ENCODE peak calls at places on chromosomes 11 and 22, in six cellular contexts. Z, G, X, F, W and E are unnamed samples.
A peak's percentile ranks its signal among the peaks of the same experiment; 100 is the strongest.

GRCh38 chr22:17773606-17774205 is 563 bp downstream of the BID start:
- DNase-seq in Z (peak; percentile 93), X (peak; percentile 88), W (no peak), G (no peak), F (peak; percentile 67), E (peak; percentile 68)

GRCh38 chr11:93842461-93842860 is 8.0 kb downstream of the VSTM5 start:
- DNase-seq in X (peak; percentile 25), G (no peak), W (no peak), F (no peak), Z (no peak), E (no peak)

GRCh38 chr22:48316876-48317250 is 1510.8 kb downstream of the BRD1 start:
- DNase-seq in G (no peak), Z (no peak), F (no peak), X (no peak), W (no peak), E (no peak)

GRCh38 chr11:1829039-1829820 is 5.6 kb upstream of the SYT8 start:
- DNase-seq in G (no peak), F (no peak), W (no peak), X (no peak), Z (no peak), E (peak; percentile 25)

GRCh38 chr11:3109434-3109833 is 52.2 kb upstream of the CARS1 start:
- DNase-seq in Z (peak; percentile 14), X (no peak), G (no peak), F (no peak), W (no peak), E (no peak)

GRCh38 chr11:19232910-19233503 is 7.7 kb downstream of the E2F8 start:
- DNase-seq in G (no peak), F (no peak), Z (no peak), W (no peak), X (no peak), E (no peak)

GRCh38 chr22:19958083-19959042 is 16.7 kb upstream of the TXNRD2 start:
- DNase-seq in X (no peak), F (no peak), W (no peak), G (no peak), Z (no peak), E (no peak)

GRCh38 chr22:50011447-50012200 is 941 bp downstream of the IL17REL start:
- DNase-seq in X (no peak), F (peak; percentile 45), G (no peak), Z (peak; percentile 53), W (no peak), E (peak; percentile 41)

GRCh38 chr11:8765294-8765693 is 82.7 kb downstream of the RPL27A start:
- DNase-seq in F (no peak), G (no peak), W (no peak), Z (no peak), X (no peak), E (no peak)

GRCh38 chr11:102436546-102436945 is 16.0 kb downstream of the TMEM123 start:
- DNase-seq in Z (no peak), F (no peak), X (no peak), G (no peak), W (no peak), E (no peak)

GRCh38 chr11:30585067-30585891 is 874 bp downstream of the MPPED2 start:
- DNase-seq in W (no peak), G (no peak), F (peak; percentile 25), X (no peak), Z (peak; percentile 79), E (peak; percentile 22)

GRCh38 chr11:110447897-110448522 is 18.3 kb downstream of the FDX1 start:
- DNase-seq in Z (no peak), F (no peak), W (no peak), X (no peak), G (no peak), E (no peak)

GRCh38 chr11:132142102-132142501 is 771.7 kb downstream of the NTM start:
- DNase-seq in G (no peak), Z (no peak), X (no peak), W (no peak), F (no peak), E (no peak)

GRCh38 chr11:68002943-68003845 is 703 bp downstream of the UNC93B1 start:
- DNase-seq in W (no peak), Z (peak; percentile 70), X (peak; percentile 66), F (no peak), G (no peak), E (peak; percentile 55)

GRCh38 chr11:61472282-61472681 is 36.3 kb upstream of the LRRC10B start:
- DNase-seq in F (no peak), X (no peak), Z (no peak), W (no peak), G (no peak), E (no peak)

GRCh38 chr11:30346068-30346688 is 23.3 kb downstream of the ARL14EP start:
- DNase-seq in G (no peak), Z (peak; percentile 43), X (peak; percentile 37), W (no peak), F (no peak), E (no peak)

GRCh38 chr22:47154621-47155081 is 392.2 kb downstream of the TBC1D22A start:
- DNase-seq in F (no peak), Z (peak; percentile 88), G (no peak), W (no peak), X (no peak), E (no peak)

GRCh38 chr22:38788846-38789245 is 5.1 kb downstream of the DNAL4 start:
- DNase-seq in Z (peak; percentile 55), F (no peak), W (no peak), G (no peak), X (no peak), E (no peak)

GRCh38 chr11:134785059-134785458 is 373.0 kb upstream of the B3GAT1 start:
- DNase-seq in G (no peak), Z (no peak), F (no peak), W (no peak), X (no peak), E (no peak)

GRCh38 chr11:122100222-122101080 is 15.6 kb downstream of the BLID start:
- DNase-seq in X (no peak), W (no peak), G (no peak), Z (peak; percentile 36), F (no peak), E (no peak)

DNA sequence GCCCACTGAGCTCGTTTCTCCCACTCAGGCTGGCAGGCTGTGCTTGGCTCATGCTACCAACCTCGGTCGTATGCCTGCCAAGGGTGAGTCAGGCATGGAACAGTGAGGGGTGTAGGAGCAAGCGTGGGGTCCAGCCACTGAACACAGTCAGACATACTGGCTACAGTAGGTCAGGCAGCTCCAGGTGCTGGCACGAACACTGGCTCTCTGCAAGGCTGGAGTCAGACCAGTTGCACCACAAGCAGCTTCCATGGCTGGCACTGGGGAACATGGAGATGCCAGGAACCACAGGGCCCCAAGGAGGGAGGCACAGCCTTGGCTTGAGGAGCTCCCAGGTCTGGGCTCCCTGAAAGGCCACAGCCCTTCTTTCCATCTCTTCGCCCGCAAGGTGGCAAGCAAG is 410.7 kb upstream of the KIRREL3 start:
- DNase-seq in W (no peak), G (no peak), X (no peak), F (no peak), Z (no peak), E (no peak)
- TF ChIP-seq POLR2AphosphoS5 in W (no peak), G (no peak), X (no peak), F (no peak), Z (no peak), E (no peak)

DNA sequence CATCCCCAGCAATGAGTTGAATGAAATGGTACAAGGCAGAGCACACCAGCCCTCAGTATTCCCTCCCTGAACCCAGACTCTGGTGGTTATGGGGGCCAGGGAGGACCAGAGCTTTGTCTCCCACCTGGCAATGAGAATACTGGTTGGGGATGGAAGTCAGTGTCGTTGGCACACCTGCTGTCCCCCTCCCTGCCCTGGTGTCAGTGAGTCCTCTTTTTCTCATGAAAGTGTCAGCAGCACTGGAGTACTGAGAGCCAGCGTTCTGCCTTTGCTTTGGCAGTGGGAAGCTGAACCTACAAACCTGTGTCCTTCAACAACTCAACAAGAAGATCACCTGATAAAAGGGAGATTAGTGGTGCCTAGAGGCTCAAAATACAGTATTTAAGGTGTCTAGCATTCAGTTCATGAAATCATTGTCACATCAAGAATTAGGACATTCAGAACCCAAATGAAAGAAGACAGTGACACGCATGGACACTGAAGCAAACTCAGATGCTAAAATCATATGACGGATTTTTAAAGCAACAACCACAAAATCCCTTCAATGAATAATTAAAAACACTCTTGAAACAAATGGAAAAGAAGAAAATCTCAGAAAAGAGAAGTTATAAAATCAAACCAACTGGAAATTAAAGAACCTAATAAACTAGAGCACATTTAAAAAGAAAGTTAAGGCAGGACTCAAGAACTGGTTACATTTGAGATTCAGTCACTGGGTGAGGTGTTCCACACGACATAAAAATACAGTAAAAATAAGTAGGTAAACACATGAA is 77.5 kb upstream of the VPREB1 start:
- DNase-seq in G (no peak), X (no peak), F (no peak), Z (no peak), W (no peak), E (no peak)
- TF ChIP-seq TAF1 in G (no peak), X (no peak), F (no peak), Z (no peak), W (no peak), E (no peak)

GRCh38 chr11:35146711-35147110 is 7.7 kb downstream of the CD44 start:
- DNase-seq in Z (no peak), X (no peak), F (no peak), W (no peak), G (no peak), E (no peak)
- TF ChIP-seq POLR2AphosphoS5 in Z (no peak), X (no peak), F (no peak), W (no peak), G (no peak), E (no peak)

DNA sequence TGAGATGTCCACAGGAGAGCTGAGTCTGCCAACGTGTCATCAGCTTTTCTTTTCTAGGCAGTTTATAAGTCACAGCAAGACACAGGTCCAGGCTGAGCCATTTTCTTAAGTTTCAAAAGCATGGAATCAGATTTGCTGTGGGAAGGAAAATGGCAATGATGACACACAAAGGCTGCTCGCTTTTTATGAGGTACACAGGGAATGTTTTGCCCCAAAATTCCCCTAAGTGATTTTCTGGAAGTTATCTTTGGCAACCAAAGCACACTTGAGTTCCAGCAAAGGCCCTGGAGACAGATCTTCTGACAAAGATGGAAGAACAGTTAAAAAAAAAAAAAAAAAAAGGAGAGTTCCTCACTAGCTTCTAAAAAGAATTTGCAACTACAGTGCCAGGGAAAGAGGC is 260.9 kb downstream of the LARGE1 start:
- DNase-seq in F (no peak), Z (no peak), G (no peak), W (no peak), X (no peak), E (no peak)
- TF ChIP-seq TAF1 in F (no peak), Z (no peak), G (no peak), W (no peak), X (no peak), E (no peak)

GRCh38 chr11:119029340-119030028 is 1.2 kb downstream of the SLC37A4 start:
- DNase-seq in F (no peak), G (no peak), X (peak; percentile 43), W (no peak), Z (peak; percentile 37), E (no peak)
- TF ChIP-seq POLR2AphosphoS5 in F (no peak), G (no peak), X (no peak), W (no peak), Z (no peak), E (no peak)

DNA sequence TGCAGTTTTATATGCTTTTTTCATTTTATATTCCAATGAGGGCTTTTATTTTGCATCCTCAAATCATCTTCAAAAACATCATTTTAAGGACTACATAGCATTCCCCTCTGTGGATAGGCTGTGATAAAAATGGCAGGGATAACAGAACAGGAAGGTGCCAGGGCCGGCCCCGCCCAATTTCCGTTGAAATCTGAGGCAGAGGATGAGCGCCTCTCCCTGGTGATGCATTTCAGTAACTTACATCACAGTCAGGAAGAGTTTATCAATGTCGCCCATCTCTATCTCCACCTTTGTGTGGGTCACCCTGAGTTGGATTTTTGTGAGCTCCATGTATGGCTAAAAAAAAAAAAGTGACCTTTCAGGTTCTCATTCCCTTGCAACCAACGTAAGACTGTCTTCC is 201.6 kb downstream of the DSCAML1 start:
- DNase-seq in F (no peak), X (peak; percentile 60), G (no peak), W (no peak), Z (no peak), E (no peak)
- TF ChIP-seq TAF1 in F (no peak), X (no peak), G (no peak), W (no peak), Z (no peak), E (no peak)